ENCODE peak calls at places on chromosome 3, in four cellular contexts. M, S, R and W are unnamed samples.

GRCh38 chr3:66427951-66428350 is 72.9 kb downstream of the LRIG1 start:
- DNase-seq in M (no peak), R (no peak), S (no peak), W (no peak)

GRCh38 chr3:5009506-5010100 is 30.4 kb downstream of the BHLHE40 start:
- DNase-seq in M (no peak), R (no peak), S (no peak), W (no peak)

GRCh38 chr3:196868297-196868661 is 559 bp downstream of the SENP5 start:
- DNase-seq in M (no peak), S (peak; percentile 20), R (peak; percentile 52), W (no peak)

GRCh38 chr3:184230081-184230602 is 757 bp downstream of the VWA5B2 start:
- DNase-seq in R (no peak), M (no peak), S (no peak), W (no peak)

GRCh38 chr3:33152363-33153360 is 38.8 kb downstream of the CRTAP start:
- DNase-seq in R (no peak), M (no peak), S (no peak), W (no peak)

GRCh38 chr3:195319060-195319459 is 48.1 kb upstream of the XXYLT1 start:
- DNase-seq in M (no peak), S (no peak), R (no peak), W (no peak)

GRCh38 chr3:56775931-56776461 is 25.8 kb downstream of the ARHGEF3 start:
- DNase-seq in R (no peak), M (no peak), S (no peak), W (no peak)

GRCh38 chr3:109887293-109887692 is 549.9 kb upstream of the DPPA4 start:
- DNase-seq in R (no peak), S (no peak), M (no peak), W (no peak)

GRCh38 chr3:47432673-47433072 is 43.1 kb downstream of the SCAP start:
- DNase-seq in R (no peak), M (no peak), S (no peak), W (no peak)

GRCh38 chr3:72818915-72819314 is 29.3 kb downstream of the SHQ1 start:
- DNase-seq in R (no peak), S (no peak), M (no peak), W (no peak)

GRCh38 chr3:183538475-183538874 is 17.0 kb downstream of the KLHL6 start:
- DNase-seq in M (no peak), R (no peak), S (no peak), W (no peak)

GRCh38 chr3:105676621-105677300 is 192.1 kb downstream of the CBLB start:
- DNase-seq in M (no peak), R (no peak), S (no peak), W (no peak)

GRCh38 chr3:50278106-50278867 is 600 bp upstream of the LSMEM2 start:
- DNase-seq in M (no peak), S (no peak), R (no peak), W (no peak)

GRCh38 chr3:142976621-142977398 is 13.3 kb upstream of the PAQR9 start:
- DNase-seq in M (peak; percentile 87), S (peak; percentile 18), R (peak; percentile 70), W (no peak)

GRCh38 chr3:23105048-23105447 is 98.1 kb upstream of the UBE2E2 start:
- DNase-seq in S (no peak), R (no peak), M (no peak), W (no peak)

GRCh38 chr3:16828815-16829214 is 55.9 kb upstream of the PLCL2 start:
- DNase-seq in R (peak; percentile 46), M (peak; percentile 44), S (no peak), W (no peak)

GRCh38 chr3:160183375-160184076 is 41.7 kb upstream of the C3orf80 start:
- DNase-seq in M (no peak), R (no peak), S (no peak), W (no peak)

GRCh38 chr3:118181274-118181673 is 853.4 kb downstream of the IGSF11 start:
- DNase-seq in M (no peak), R (no peak), S (no peak), W (no peak)

GRCh38 chr3:98823791-98824190 is 60.7 kb downstream of the ST3GAL6 start:
- DNase-seq in S (no peak), R (no peak), M (no peak), W (no peak)

GRCh38 chr3:176352716-176353334 is 844.5 kb downstream of the TBL1XR1 start:
- DNase-seq in S (no peak), R (no peak), M (no peak), W (no peak)

GRCh38 chr3:12938258-12938711 is 96.9 kb upstream of the RPL32 start:
- DNase-seq in R (no peak), S (no peak), M (peak; percentile 37), W (no peak)

GRCh38 chr3:149599236-149599635 is 58.6 kb downstream of the WWTR1 start:
- DNase-seq in M (no peak), R (no peak), S (no peak), W (no peak)

GRCh38 chr3:37559461-37559860 is 302.2 kb upstream of the CTDSPL start:
- DNase-seq in R (no peak), S (no peak), M (no peak), W (no peak)

GRCh38 chr3:188279696-188280398 is 125.9 kb downstream of the LPP start:
- DNase-seq in M (no peak), R (no peak), S (no peak), W (no peak)